ENCODE peak calls at places on chromosomes 6 and 20, in eight cellular contexts. B is T follicular helper cell; A is NCI-H146; U is T-helper 2 cell; G is skeletal muscle cell; D is ACHN; Z is stimulated activated CD4-positive, alpha-beta T cell treated with anti-CD3 and anti-CD28 coated beads, Interleukin-1b, Interleukin-23, amount 100 ng/mL, for 4 hours; L is NCI-H2171. W is an unnamed sample.

GRCh38 chr6:149231786-149232185 is 85.7 kb upstream of the TAB2 start:
- DNase-seq in B (no peak), A (no peak), U (no peak), G (no peak), D (no peak), Z (no peak), L (no peak), W (no peak)

GRCh38 chr6:47179286-47179685 is 130.4 kb downstream of the TNFRSF21 start:
- DNase-seq in B (no peak), A (no peak), U (no peak), G (peak), D (no peak), Z (no peak), L (no peak), W (no peak)

GRCh38 chr6:41469951-41470340 is 76.2 kb upstream of the FOXP4 start:
- DNase-seq in B (no peak), A (peak), U (peak), G (no peak), D (no peak), Z (no peak), L (no peak), W (no peak)

GRCh38 chr6:16564430-16564829 is 196.8 kb downstream of the ATXN1 start:
- DNase-seq in B (no peak), A (no peak), U (no peak), G (no peak), D (no peak), Z (no peak), L (no peak), W (no peak)

GRCh38 chr6:7899046-7899888 is 11.3 kb downstream of the TXNDC5 start:
- DNase-seq in B (no peak), A (peak), U (peak), G (no peak), D (peak), Z (no peak), L (no peak), W (no peak)

GRCh38 chr6:136921936-136922679 is at the start of gene SLC35D3:
- DNase-seq in B (no peak), A (peak), U (peak), G (no peak), D (peak), Z (no peak), L (no peak), W (peak)

GRCh38 chr6:54288476-54288875 is 19.8 kb upstream of the TINAG start:
- DNase-seq in B (no peak), A (no peak), U (no peak), G (no peak), D (no peak), Z (no peak), L (no peak), W (no peak)

GRCh38 chr6:19866199-19866872 is 29.2 kb downstream of the ID4 start:
- DNase-seq in B (no peak), A (peak), U (no peak), G (no peak), D (no peak), Z (no peak), L (peak), W (peak)

GRCh38 chr6:40349092-40349491 is 238.1 kb downstream of the LRFN2 start:
- DNase-seq in B (no peak), A (no peak), U (no peak), G (no peak), D (no peak), Z (no peak), L (peak), W (no peak)

GRCh38 chr20:3238616-3239025 is 369 bp downstream of the SLC4A11 start:
- DNase-seq in B (no peak), A (peak), U (peak), G (no peak), D (peak), Z (peak), L (peak), W (no peak)

GRCh38 chr6:53628354-53629119 is 37.0 kb downstream of the KLHL31 start:
- DNase-seq in B (no peak), A (no peak), U (no peak), G (peak), D (no peak), Z (no peak), L (no peak), W (no peak)

GRCh38 chr20:6184086-6184485 is 61.3 kb upstream of the FERMT1 start:
- DNase-seq in B (no peak), A (no peak), U (no peak), G (no peak), D (no peak), Z (no peak), L (no peak), W (no peak)

GRCh38 chr6:152257581-152257980 is 379.6 kb downstream of the SYNE1 start:
- DNase-seq in B (no peak), A (no peak), U (no peak), G (no peak), D (no peak), Z (no peak), L (no peak), W (no peak)

GRCh38 chr6:166760288-166760687 is 133.2 kb upstream of the RPS6KA2 start:
- DNase-seq in B (peak), A (no peak), U (peak), G (no peak), D (no peak), Z (peak), L (no peak), W (no peak)

GRCh38 chr20:24721891-24722530 is 227.1 kb upstream of the CST7 start:
- DNase-seq in B (no peak), A (no peak), U (no peak), G (no peak), D (no peak), Z (no peak), L (peak), W (no peak)

GRCh38 chr20:47691632-47692031 is 93.6 kb downstream of the SULF2 start:
- DNase-seq in B (no peak), A (no peak), U (no peak), G (no peak), D (no peak), Z (no peak), L (peak), W (peak)

GRCh38 chr6:90179190-90180169 is 117.2 kb downstream of the BACH2 start:
- DNase-seq in B (no peak), A (no peak), U (no peak), G (no peak), D (peak), Z (no peak), L (no peak), W (no peak)

GRCh38 chr6:106630366-106630765 is 988 bp downstream of the QRSL1 start:
- DNase-seq in B (no peak), A (no peak), U (peak), G (no peak), D (peak), Z (no peak), L (no peak), W (no peak)